ENCODE peak calls at places on chromosome 1, in seven cellular contexts. J is CD8-positive, alpha-beta memory T cell; L is GM23248; N is Peyer's patch; B is PC-3; H is small intestine; D is brain microvascular endothelial cell. Y is an unnamed sample.

GRCh38 chr1:28602536-28603439 is 10.7 kb downstream of the RAB42 start:
- DNase-seq in H (peak), D (peak), J (no peak), B (peak), N (peak), L (peak), Y (peak)

GRCh38 chr1:87404306-87404705 is 75.6 kb downstream of the LMO4 start:
- DNase-seq in H (no peak), L (no peak), J (no peak), N (no peak), B (peak), D (no peak), Y (no peak)

GRCh38 chr1:14156543-14156942 is 441.9 kb upstream of the KAZN start:
- DNase-seq in H (no peak), J (no peak), L (no peak), N (no peak), D (no peak), B (no peak), Y (no peak)

GRCh38 chr1:236394905-236395779 is 1.1 kb downstream of the EDARADD start:
- DNase-seq in H (peak), B (peak), J (peak), L (peak), D (no peak), N (peak), Y (peak)

GRCh38 chr1:39859859-39860812 is 23.2 kb downstream of the TRIT1 start:
- DNase-seq in L (no peak), D (no peak), J (no peak), N (no peak), H (peak), B (peak), Y (no peak)

GRCh38 chr1:160567858-160568682 is 11.2 kb downstream of the CD84 start:
- DNase-seq in J (peak), H (peak), L (no peak), B (no peak), N (peak), D (no peak), Y (no peak)

GRCh38 chr1:224747578-224747977 is 131.5 kb downstream of the CNIH3 start:
- DNase-seq in H (no peak), J (no peak), D (peak), N (no peak), B (peak), L (peak), Y (no peak)

GRCh38 chr1:31897534-31898100 is 40.6 kb downstream of the PTP4A2 start:
- DNase-seq in J (no peak), N (no peak), B (peak), D (no peak), H (no peak), L (no peak), Y (peak)

GRCh38 chr1:77857557-77857956 is 30.9 kb upstream of the NEXN start:
- DNase-seq in N (no peak), B (no peak), L (peak), H (no peak), D (no peak), J (no peak), Y (peak)

GRCh38 chr1:59041878-59042277 is 255.0 kb upstream of the FGGY start:
- DNase-seq in N (no peak), J (no peak), H (no peak), B (no peak), L (peak), D (no peak), Y (no peak)

GRCh38 chr1:244030481-244031040 is 20.5 kb upstream of the ZBTB18 start:
- DNase-seq in N (no peak), B (no peak), L (no peak), D (no peak), J (no peak), H (no peak), Y (no peak)

GRCh38 chr1:63868220-63868897 is 94.5 kb downstream of the ROR1 start:
- DNase-seq in B (peak), N (no peak), L (peak), J (no peak), D (no peak), H (peak), Y (peak)

GRCh38 chr1:159828916-159829634 is 2.4 kb downstream of the SLAMF8 start:
- DNase-seq in N (peak), B (no peak), J (no peak), D (no peak), H (peak), L (no peak), Y (peak)

GRCh38 chr1:6601865-6602668 is 602 bp downstream of the KLHL21 start:
- DNase-seq in B (peak), J (no peak), H (peak), L (peak), D (no peak), N (peak), Y (no peak)

GRCh38 chr1:173195596-173196088 is 11.5 kb downstream of the TNFSF4 start:
- DNase-seq in J (no peak), D (no peak), L (no peak), B (no peak), H (no peak), N (peak), Y (no peak)

GRCh38 chr1:94408104-94408503 is 10.1 kb upstream of the ABCD3 start:
- DNase-seq in N (no peak), D (no peak), L (no peak), B (no peak), H (no peak), J (no peak), Y (no peak)

GRCh38 chr1:92043621-92044020 is 13.8 kb downstream of the EPHX4 start:
- DNase-seq in B (peak), J (no peak), L (no peak), N (no peak), H (no peak), D (no peak), Y (no peak)

GRCh38 chr1:17538428-17539130 is 919 bp upstream of the ARHGEF10L start:
- DNase-seq in H (peak), L (peak), J (no peak), B (no peak), D (no peak), N (no peak), Y (no peak)

GRCh38 chr1:31764307-31765040 is at the start of gene ADGRB2:
- DNase-seq in J (peak), B (peak), N (no peak), L (peak), H (no peak), D (no peak), Y (peak)

GRCh38 chr1:44293761-44294315 is 61.2 kb downstream of the ERI3 start:
- DNase-seq in B (no peak), N (no peak), H (peak), L (no peak), D (no peak), J (no peak), Y (no peak)

GRCh38 chr1:59994302-59995198 is 68.0 kb upstream of the CYP2J2 start:
- DNase-seq in J (no peak), L (peak), D (peak), B (no peak), H (no peak), N (no peak), Y (no peak)

GRCh38 chr1:159675046-159675445 is 39.3 kb downstream of the CRP start:
- DNase-seq in N (no peak), J (no peak), B (no peak), L (no peak), D (no peak), H (no peak), Y (no peak)

GRCh38 chr1:245475116-245475515 is 320.3 kb downstream of the KIF26B start:
- DNase-seq in L (peak), H (no peak), D (no peak), J (no peak), B (no peak), N (no peak), Y (no peak)

GRCh38 chr1:159937014-159937750 is 8.2 kb downstream of the IGSF9 start:
- DNase-seq in D (no peak), B (peak), J (no peak), H (peak), L (no peak), N (peak), Y (no peak)

GRCh38 chr1:245155186-245156040 is 628 bp downstream of the KIF26B start:
- DNase-seq in N (no peak), H (peak), D (no peak), J (no peak), L (peak), B (peak), Y (peak)

GRCh38 chr1:76141898-76142297 is 67.4 kb downstream of the ST6GALNAC3 start:
- DNase-seq in B (no peak), D (no peak), L (no peak), N (no peak), J (no peak), H (no peak), Y (no peak)

GRCh38 chr1:41807390-41807789 is 111.3 kb downstream of the HIVEP3 start:
- DNase-seq in J (no peak), D (no peak), B (no peak), N (no peak), L (no peak), H (no peak), Y (no peak)

GRCh38 chr1:99657213-99658030 is 11.5 kb downstream of the PALMD start:
- DNase-seq in B (no peak), D (no peak), L (no peak), J (no peak), H (peak), N (no peak), Y (peak)

GRCh38 chr1:164576311-164577271 is 17.6 kb downstream of the PBX1 start:
- DNase-seq in L (no peak), D (peak), B (no peak), J (no peak), N (no peak), H (no peak), Y (no peak)

GRCh38 chr1:24910210-24910609 is 19.9 kb downstream of the RUNX3 start:
- DNase-seq in N (no peak), J (no peak), D (no peak), L (no peak), B (no peak), H (no peak), Y (no peak)
- H3K27ac ChIP-seq in N (peak), J (peak), D (no peak), L (no peak), B (no peak), H (peak), Y (no peak)

GRCh38 chr1:37372740-37373139 is 101.6 kb upstream of the ZC3H12A start:
- DNase-seq in L (no peak), N (no peak), J (no peak), H (no peak), D (no peak), B (no peak), Y (no peak)
- H3K27ac ChIP-seq in L (no peak), N (no peak), J (no peak), H (no peak), D (no peak), B (no peak), Y (no peak)

DNA sequence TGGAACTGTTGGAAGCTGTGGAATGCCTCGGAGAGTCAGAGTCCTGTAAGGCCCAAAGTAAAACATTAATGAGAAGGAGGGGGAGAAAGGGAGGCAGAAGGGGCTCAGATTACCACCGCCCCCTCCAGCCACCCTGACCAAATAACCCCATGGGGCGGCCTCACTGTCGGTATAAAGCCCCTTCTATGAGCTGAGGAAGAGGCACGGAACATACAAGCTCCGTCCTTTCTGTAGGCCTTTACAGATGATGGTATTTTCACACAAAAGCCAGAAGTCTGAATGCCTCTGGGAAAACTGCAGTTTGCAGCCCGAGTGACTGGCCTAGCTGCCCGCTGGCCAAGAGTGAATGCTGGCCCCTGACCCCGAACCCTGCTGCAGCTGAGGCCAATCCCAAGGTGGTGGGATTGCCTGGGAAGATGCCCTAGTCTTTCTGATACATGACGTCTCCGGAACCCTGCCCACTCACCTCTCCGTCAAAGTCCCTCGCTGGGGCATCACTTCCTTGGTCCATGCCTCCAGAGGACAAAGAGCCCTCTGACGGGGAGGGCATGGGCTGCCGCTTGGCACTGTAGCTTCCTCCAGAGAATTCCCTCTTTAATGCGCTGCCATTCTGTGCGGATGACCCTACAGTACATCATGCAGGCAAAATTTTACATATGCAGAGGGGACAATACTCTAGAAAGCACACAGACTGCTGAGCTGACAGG is 54.4 kb downstream of the COQ8A start:
- DNase-seq in B (no peak), J (no peak), N (no peak), L (no peak), H (no peak), D (no peak), Y (no peak)
- H3K27ac ChIP-seq in B (no peak), J (no peak), N (no peak), L (no peak), H (no peak), D (no peak), Y (no peak)

GRCh38 chr1:162107911-162108310 is 38.4 kb downstream of the NOS1AP start:
- DNase-seq in B (no peak), D (no peak), L (no peak), H (no peak), J (no peak), N (no peak), Y (peak)

GRCh38 chr1:162108426-162108825 is 38.9 kb downstream of the NOS1AP start:
- DNase-seq in N (no peak), L (no peak), H (no peak), D (no peak), J (no peak), B (no peak), Y (no peak)

GRCh38 chr1:162113419-162113818 is 43.9 kb downstream of the NOS1AP start:
- DNase-seq in N (no peak), J (no peak), L (no peak), H (no peak), D (no peak), B (no peak), Y (no peak)

GRCh38 chr1:162111572-162111971 is 42.1 kb downstream of the NOS1AP start:
- DNase-seq in D (no peak), L (peak), N (no peak), J (no peak), B (no peak), H (no peak), Y (no peak)

GRCh38 chr1:162110910-162111309 is 41.4 kb downstream of the NOS1AP start:
- DNase-seq in L (peak), H (no peak), J (no peak), B (no peak), N (no peak), D (no peak), Y (no peak)
- H3K27ac ChIP-seq in L (peak), H (no peak), J (no peak), B (no peak), N (no peak), D (no peak), Y (no peak)

DNA sequence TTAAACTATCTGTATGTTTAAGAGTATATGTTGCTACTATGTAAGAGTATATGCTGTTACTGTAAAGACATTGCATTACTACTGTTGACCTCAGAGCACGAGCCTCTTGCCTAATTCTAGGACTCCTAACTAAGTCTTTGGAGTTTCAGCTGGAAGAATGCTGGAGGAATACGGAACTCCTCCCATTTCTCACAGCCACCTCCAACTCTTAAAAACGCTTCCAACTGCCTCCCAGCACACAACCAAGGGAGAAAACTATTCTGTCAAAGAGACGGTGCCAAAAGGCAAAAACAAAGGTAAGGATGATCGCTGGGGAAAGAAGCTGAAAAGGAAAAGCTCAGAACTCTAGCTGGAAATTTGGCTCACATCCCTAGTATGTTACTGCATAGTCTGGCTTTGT is at the start of gene FMO2:
- DNase-seq in H (no peak), L (peak), B (no peak), D (no peak), N (no peak), J (no peak), Y (no peak)
- H3K27ac ChIP-seq in H (no peak), L (no peak), B (no peak), D (no peak), N (no peak), J (no peak), Y (no peak)

DNA sequence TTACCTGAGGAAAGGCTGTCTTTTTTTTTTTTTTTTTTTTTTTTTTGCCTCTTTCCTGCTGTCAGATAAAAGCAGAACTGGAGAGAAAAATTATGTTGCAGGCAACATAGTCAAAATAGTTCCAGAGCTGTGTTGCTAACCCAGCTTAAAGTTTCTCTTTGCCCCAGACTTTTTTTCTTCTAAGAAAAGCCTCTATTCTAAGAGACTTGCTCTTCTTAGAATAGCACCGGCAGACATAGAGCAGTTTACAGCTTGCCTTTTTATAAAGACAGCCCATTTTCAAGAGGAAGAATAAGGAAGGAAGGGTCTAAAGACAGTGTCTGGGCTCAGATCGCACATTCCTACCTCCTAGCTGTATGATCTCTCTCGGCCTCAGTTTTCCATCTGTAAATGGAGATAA is 88.7 kb downstream of the TENT5C start:
- DNase-seq in D (no peak), L (no peak), J (no peak), B (no peak), H (no peak), N (no peak), Y (no peak)
- H3K27ac ChIP-seq in D (no peak), L (no peak), J (no peak), B (no peak), H (no peak), N (no peak), Y (no peak)